ENCODE peak calls at places on chromosomes 6 and 20, in ten cellular contexts. One of them, this sample, is unnamed.
A peak's percentile ranks its signal among the peaks of the same experiment; 100 is the strongest.

GRCh38 chr20:45355209-45355608 is 7.0 kb upstream of the SDC4 start:
- DNase-seq in AG04450: no peak
- DNase-seq in left ventricle myocardium inferior: no peak
- DNase-seq in natural killer cell: no peak
- DNase-seq in MM.1S: peak; percentile 25
- DNase-seq in lung: no peak
- DNase-seq in omental fat pad: no peak
- DNase-seq in IMR-90: peak; percentile 88
- DNase-seq in AG09309: no peak
- DNase-seq in psoas muscle: no peak
- DNase-seq in this sample: no peak

GRCh38 chr20:24978493-24978892 is 14.1 kb downstream of the APMAP start:
- DNase-seq in psoas muscle: peak; percentile 79
- DNase-seq in AG09309: no peak
- DNase-seq in IMR-90: no peak
- DNase-seq in MM.1S: no peak
- DNase-seq in lung: no peak
- DNase-seq in AG04450: no peak
- DNase-seq in natural killer cell: no peak
- DNase-seq in omental fat pad: no peak
- DNase-seq in left ventricle myocardium inferior: no peak
- DNase-seq in this sample: no peak

GRCh38 chr6:42133926-42134325 is 8.5 kb downstream of the C6orf132 start:
- DNase-seq in MM.1S: no peak
- DNase-seq in AG04450: no peak
- DNase-seq in AG09309: no peak
- DNase-seq in IMR-90: no peak
- DNase-seq in left ventricle myocardium inferior: no peak
- DNase-seq in omental fat pad: no peak
- DNase-seq in natural killer cell: no peak
- DNase-seq in psoas muscle: no peak
- DNase-seq in lung: no peak
- DNase-seq in this sample: no peak

GRCh38 chr6:158764188-158764849 is 54.8 kb downstream of the EZR start:
- DNase-seq in AG09309: no peak
- DNase-seq in IMR-90: no peak
- DNase-seq in natural killer cell: no peak
- DNase-seq in AG04450: no peak
- DNase-seq in psoas muscle: no peak
- DNase-seq in left ventricle myocardium inferior: no peak
- DNase-seq in MM.1S: no peak
- DNase-seq in lung: no peak
- DNase-seq in omental fat pad: no peak
- DNase-seq in this sample: no peak

GRCh38 chr6:21946298-21946783 is 350.5 kb downstream of the PRL start:
- DNase-seq in psoas muscle: no peak
- DNase-seq in MM.1S: no peak
- DNase-seq in omental fat pad: no peak
- DNase-seq in AG04450: peak; percentile 93
- DNase-seq in left ventricle myocardium inferior: no peak
- DNase-seq in lung: no peak
- DNase-seq in natural killer cell: no peak
- DNase-seq in IMR-90: peak; percentile 98
- DNase-seq in AG09309: peak; percentile 98
- DNase-seq in this sample: no peak

GRCh38 chr20:17862171-17862570 is 106.4 kb downstream of the SNX5 start:
- DNase-seq in AG04450: no peak
- DNase-seq in lung: no peak
- DNase-seq in left ventricle myocardium inferior: no peak
- DNase-seq in natural killer cell: no peak
- DNase-seq in omental fat pad: no peak
- DNase-seq in psoas muscle: no peak
- DNase-seq in AG09309: no peak
- DNase-seq in IMR-90: no peak
- DNase-seq in MM.1S: no peak
- DNase-seq in this sample: no peak

GRCh38 chr20:56187791-56188190 is 60.7 kb upstream of the MC3R start:
- DNase-seq in psoas muscle: no peak
- DNase-seq in AG09309: no peak
- DNase-seq in omental fat pad: no peak
- DNase-seq in lung: no peak
- DNase-seq in natural killer cell: no peak
- DNase-seq in IMR-90: no peak
- DNase-seq in left ventricle myocardium inferior: no peak
- DNase-seq in AG04450: no peak
- DNase-seq in MM.1S: no peak
- DNase-seq in this sample: no peak

GRCh38 chr6:775863-776262 is 82.9 kb upstream of the EXOC2 start:
- DNase-seq in MM.1S: no peak
- DNase-seq in AG04450: no peak
- DNase-seq in psoas muscle: no peak
- DNase-seq in AG09309: no peak
- DNase-seq in lung: no peak
- DNase-seq in IMR-90: no peak
- DNase-seq in omental fat pad: no peak
- DNase-seq in natural killer cell: no peak
- DNase-seq in left ventricle myocardium inferior: no peak
- DNase-seq in this sample: no peak

DNA sequence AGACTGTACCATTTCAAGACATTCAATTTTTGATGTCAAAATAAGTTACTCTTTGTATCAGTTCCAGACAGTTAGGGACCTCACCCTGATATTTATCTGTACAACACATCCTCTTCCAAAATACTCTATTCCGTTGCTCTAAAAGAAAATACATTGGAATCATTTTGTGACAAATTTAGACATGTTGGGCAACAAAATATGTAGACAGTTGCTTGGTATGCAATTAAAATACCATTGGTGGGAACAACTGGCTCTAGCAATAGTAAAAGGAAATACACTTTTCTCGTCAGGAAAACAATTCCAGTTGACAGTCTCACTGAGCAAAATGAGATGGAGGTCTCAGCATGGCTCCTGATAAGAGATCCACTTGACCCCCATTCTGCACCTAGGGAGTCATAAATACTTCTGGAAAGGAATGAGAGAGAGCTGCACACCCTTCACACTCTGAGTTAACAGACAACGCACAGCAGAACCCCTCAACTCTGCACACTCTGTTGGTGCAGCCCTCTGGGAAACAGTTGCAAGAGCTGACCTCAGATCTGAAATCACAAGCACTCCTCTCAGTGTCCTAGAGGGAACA is 171.3 kb upstream of the NT5E start:
- DNase-seq in left ventricle myocardium inferior: no peak
- DNase-seq in IMR-90: no peak
- DNase-seq in natural killer cell: no peak
- DNase-seq in lung: no peak
- DNase-seq in AG09309: peak; percentile 21
- DNase-seq in omental fat pad: no peak
- DNase-seq in psoas muscle: no peak
- DNase-seq in MM.1S: no peak
- DNase-seq in AG04450: no peak
- DNase-seq in this sample: no peak
- TF ChIP-seq CTCF in left ventricle myocardium inferior: no peak
- TF ChIP-seq CTCF in IMR-90: no peak
- TF ChIP-seq CTCF in natural killer cell: no peak
- TF ChIP-seq CTCF in lung: no peak
- TF ChIP-seq CTCF in AG09309: no peak
- TF ChIP-seq CTCF in omental fat pad: no peak
- TF ChIP-seq CTCF in psoas muscle: no peak
- TF ChIP-seq CTCF in MM.1S: no peak
- TF ChIP-seq CTCF in AG04450: no peak
- TF ChIP-seq CTCF in this sample: no peak

GRCh38 chr20:53244711-53245110 is 272.6 kb downstream of the TSHZ2 start:
- DNase-seq in lung: no peak
- DNase-seq in left ventricle myocardium inferior: no peak
- DNase-seq in natural killer cell: no peak
- DNase-seq in AG04450: no peak
- DNase-seq in MM.1S: no peak
- DNase-seq in AG09309: no peak
- DNase-seq in omental fat pad: no peak
- DNase-seq in psoas muscle: no peak
- DNase-seq in IMR-90: no peak
- DNase-seq in this sample: no peak
- TF ChIP-seq CTCF in lung: no peak
- TF ChIP-seq CTCF in left ventricle myocardium inferior: no peak
- TF ChIP-seq CTCF in natural killer cell: no peak
- TF ChIP-seq CTCF in AG04450: no peak
- TF ChIP-seq CTCF in MM.1S: no peak
- TF ChIP-seq CTCF in AG09309: no peak
- TF ChIP-seq CTCF in omental fat pad: no peak
- TF ChIP-seq CTCF in psoas muscle: no peak
- TF ChIP-seq CTCF in IMR-90: no peak
- TF ChIP-seq CTCF in this sample: no peak

GRCh38 chr6:155387551-155387950 is 68.1 kb downstream of the NOX3 start:
- DNase-seq in natural killer cell: no peak
- DNase-seq in lung: no peak
- DNase-seq in AG09309: no peak
- DNase-seq in psoas muscle: no peak
- DNase-seq in left ventricle myocardium inferior: no peak
- DNase-seq in omental fat pad: no peak
- DNase-seq in MM.1S: no peak
- DNase-seq in IMR-90: no peak
- DNase-seq in AG04450: no peak
- DNase-seq in this sample: no peak
- TF ChIP-seq CTCF in natural killer cell: no peak
- TF ChIP-seq CTCF in lung: no peak
- TF ChIP-seq CTCF in AG09309: no peak
- TF ChIP-seq CTCF in psoas muscle: no peak
- TF ChIP-seq CTCF in left ventricle myocardium inferior: no peak
- TF ChIP-seq CTCF in omental fat pad: no peak
- TF ChIP-seq CTCF in MM.1S: no peak
- TF ChIP-seq CTCF in IMR-90: no peak
- TF ChIP-seq CTCF in AG04450: no peak
- TF ChIP-seq CTCF in this sample: no peak

GRCh38 chr6:73606428-73606827 is 47.4 kb downstream of the SLC17A5 start:
- DNase-seq in lung: no peak
- DNase-seq in AG09309: no peak
- DNase-seq in left ventricle myocardium inferior: no peak
- DNase-seq in psoas muscle: no peak
- DNase-seq in MM.1S: no peak
- DNase-seq in IMR-90: no peak
- DNase-seq in AG04450: no peak
- DNase-seq in natural killer cell: no peak
- DNase-seq in omental fat pad: no peak
- DNase-seq in this sample: no peak
- TF ChIP-seq CTCF in lung: no peak
- TF ChIP-seq CTCF in AG09309: no peak
- TF ChIP-seq CTCF in left ventricle myocardium inferior: no peak
- TF ChIP-seq CTCF in psoas muscle: no peak
- TF ChIP-seq CTCF in MM.1S: no peak
- TF ChIP-seq CTCF in IMR-90: no peak
- TF ChIP-seq CTCF in AG04450: no peak
- TF ChIP-seq CTCF in natural killer cell: no peak
- TF ChIP-seq CTCF in omental fat pad: no peak
- TF ChIP-seq CTCF in this sample: no peak

GRCh38 chr20:32971703-32972161 is 32.5 kb downstream of the SUN5 start:
- DNase-seq in left ventricle myocardium inferior: no peak
- DNase-seq in psoas muscle: no peak
- DNase-seq in natural killer cell: no peak
- DNase-seq in lung: no peak
- DNase-seq in IMR-90: no peak
- DNase-seq in MM.1S: no peak
- DNase-seq in omental fat pad: no peak
- DNase-seq in AG09309: no peak
- DNase-seq in AG04450: no peak
- DNase-seq in this sample: peak; percentile 46
- TF ChIP-seq CTCF in left ventricle myocardium inferior: no peak
- TF ChIP-seq CTCF in psoas muscle: no peak
- TF ChIP-seq CTCF in natural killer cell: no peak
- TF ChIP-seq CTCF in lung: no peak
- TF ChIP-seq CTCF in IMR-90: no peak
- TF ChIP-seq CTCF in MM.1S: no peak
- TF ChIP-seq CTCF in omental fat pad: no peak
- TF ChIP-seq CTCF in AG09309: no peak
- TF ChIP-seq CTCF in AG04450: no peak
- TF ChIP-seq CTCF in this sample: no peak

GRCh38 chr6:4853349-4853748 is 77.1 kb downstream of the CDYL start:
- DNase-seq in lung: no peak
- DNase-seq in AG04450: no peak
- DNase-seq in natural killer cell: no peak
- DNase-seq in omental fat pad: no peak
- DNase-seq in psoas muscle: no peak
- DNase-seq in AG09309: no peak
- DNase-seq in left ventricle myocardium inferior: no peak
- DNase-seq in MM.1S: no peak
- DNase-seq in IMR-90: no peak
- DNase-seq in this sample: no peak

GRCh38 chr6:4860387-4860786 is 84.2 kb downstream of the CDYL start:
- DNase-seq in omental fat pad: no peak
- DNase-seq in MM.1S: no peak
- DNase-seq in natural killer cell: no peak
- DNase-seq in AG04450: no peak
- DNase-seq in lung: no peak
- DNase-seq in AG09309: no peak
- DNase-seq in IMR-90: no peak
- DNase-seq in psoas muscle: no peak
- DNase-seq in left ventricle myocardium inferior: no peak
- DNase-seq in this sample: no peak

GRCh38 chr6:4853782-4854511 is 77.7 kb downstream of the CDYL start:
- DNase-seq in AG09309: no peak
- DNase-seq in left ventricle myocardium inferior: no peak
- DNase-seq in natural killer cell: no peak
- DNase-seq in psoas muscle: no peak
- DNase-seq in IMR-90: peak; percentile 51
- DNase-seq in lung: no peak
- DNase-seq in omental fat pad: no peak
- DNase-seq in MM.1S: no peak
- DNase-seq in AG04450: no peak
- DNase-seq in this sample: no peak

GRCh38 chr6:4858194-4859028 is 82.2 kb downstream of the CDYL start:
- DNase-seq in omental fat pad: no peak
- DNase-seq in AG09309: no peak
- DNase-seq in MM.1S: no peak
- DNase-seq in psoas muscle: no peak
- DNase-seq in left ventricle myocardium inferior: no peak
- DNase-seq in AG04450: no peak
- DNase-seq in natural killer cell: no peak
- DNase-seq in IMR-90: no peak
- DNase-seq in lung: no peak
- DNase-seq in this sample: no peak

GRCh38 chr6:4856779-4857178 is 80.6 kb downstream of the CDYL start:
- DNase-seq in AG04450: no peak
- DNase-seq in lung: no peak
- DNase-seq in omental fat pad: no peak
- DNase-seq in IMR-90: no peak
- DNase-seq in left ventricle myocardium inferior: no peak
- DNase-seq in natural killer cell: no peak
- DNase-seq in AG09309: no peak
- DNase-seq in psoas muscle: no peak
- DNase-seq in MM.1S: no peak
- DNase-seq in this sample: no peak
- TF ChIP-seq CTCF in AG04450: peak; percentile 7
- TF ChIP-seq CTCF in lung: no peak
- TF ChIP-seq CTCF in omental fat pad: no peak
- TF ChIP-seq CTCF in IMR-90: no peak
- TF ChIP-seq CTCF in left ventricle myocardium inferior: peak; percentile 15
- TF ChIP-seq CTCF in natural killer cell: no peak
- TF ChIP-seq CTCF in AG09309: no peak
- TF ChIP-seq CTCF in psoas muscle: no peak
- TF ChIP-seq CTCF in MM.1S: peak; percentile 18
- TF ChIP-seq CTCF in this sample: no peak

DNA sequence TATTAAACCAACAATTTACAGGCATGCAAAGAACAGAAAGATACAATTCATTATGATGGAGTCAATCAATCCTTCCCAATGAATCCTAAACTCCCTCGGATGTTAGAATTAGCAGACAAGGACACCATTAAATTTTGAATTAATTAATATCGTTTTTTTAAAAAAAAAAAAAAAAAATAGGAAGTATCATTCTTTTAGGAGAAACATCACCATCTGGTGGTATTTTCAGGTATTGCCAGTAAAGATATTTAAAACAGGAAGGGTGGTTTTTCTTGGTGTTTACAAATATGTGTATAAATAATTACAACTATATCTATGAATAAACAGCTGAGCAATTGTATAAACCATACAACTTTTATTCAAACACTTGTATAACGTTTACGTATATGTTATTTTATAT is 564.4 kb downstream of the HAO1 start:
- DNase-seq in MM.1S: peak; percentile 43
- DNase-seq in lung: no peak
- DNase-seq in natural killer cell: no peak
- DNase-seq in AG09309: no peak
- DNase-seq in psoas muscle: no peak
- DNase-seq in left ventricle myocardium inferior: no peak
- DNase-seq in omental fat pad: no peak
- DNase-seq in AG04450: no peak
- DNase-seq in IMR-90: peak; percentile 17
- DNase-seq in this sample: peak; percentile 1
- TF ChIP-seq CTCF in MM.1S: peak; percentile 32
- TF ChIP-seq CTCF in lung: no peak
- TF ChIP-seq CTCF in natural killer cell: peak; percentile 55
- TF ChIP-seq CTCF in AG09309: peak; percentile 19
- TF ChIP-seq CTCF in psoas muscle: peak; percentile 46
- TF ChIP-seq CTCF in left ventricle myocardium inferior: peak; percentile 58
- TF ChIP-seq CTCF in omental fat pad: no peak
- TF ChIP-seq CTCF in AG04450: peak; percentile 54
- TF ChIP-seq CTCF in IMR-90: peak; percentile 55
- TF ChIP-seq CTCF in this sample: no peak